ENCODE peak calls at places on chromosome 21, in four cellular contexts. S is CD4-positive, alpha-beta T cell; I is PC-9; L is sigmoid colon. O is an unnamed sample.

GRCh38 chr21:17848228-17848627 is 29.1 kb upstream of the C21orf91 start:
- DNase-seq in S (no peak), I (peak), L (peak), O (no peak)

GRCh38 chr21:34845521-34846213 is 176.9 kb downstream of the CLIC6 start:
- DNase-seq in S (no peak), I (peak), L (no peak), O (no peak)

GRCh38 chr21:29155118-29155932 is 24.9 kb downstream of the MAP3K7CL start:
- DNase-seq in S (no peak), I (peak), L (peak), O (no peak)

GRCh38 chr21:34801519-34802132 is 132.8 kb downstream of the CLIC6 start:
- DNase-seq in S (no peak), I (no peak), L (no peak), O (no peak)

GRCh38 chr21:33451634-33452071 is 28.1 kb downstream of the TMEM50B start:
- DNase-seq in S (no peak), I (no peak), L (no peak), O (no peak)

GRCh38 chr21:37525810-37526209 is 159.2 kb downstream of the DYRK1A start:
- DNase-seq in S (no peak), I (no peak), L (no peak), O (no peak)

GRCh38 chr21:30257773-30258172 is 25.0 kb downstream of the KRTAP24-1 start:
- DNase-seq in S (no peak), I (peak), L (no peak), O (no peak)

GRCh38 chr21:33254766-33255165 is 11.4 kb upstream of the IL10RB start:
- DNase-seq in S (no peak), I (no peak), L (no peak), O (no peak)

GRCh38 chr21:40759061-40759460 is 87.9 kb downstream of the DSCAM start:
- DNase-seq in S (no peak), I (no peak), L (no peak), O (no peak)

GRCh38 chr21:34592573-34592972 is 22.3 kb downstream of the RCAN1 start:
- DNase-seq in S (no peak), I (no peak), L (no peak), O (no peak)

GRCh38 chr21:33968082-33968997 is 52.7 kb upstream of the ATP5PO start:
- DNase-seq in S (no peak), I (no peak), L (no peak), O (peak)

GRCh38 chr21:33028759-33029511 is 3.2 kb downstream of the OLIG2 start:
- DNase-seq in S (peak), I (no peak), L (peak), O (no peak)

GRCh38 chr21:24824209-24824608 is 783.1 kb downstream of the MRPL39 start:
- DNase-seq in S (no peak), I (no peak), L (no peak), O (no peak)

GRCh38 chr21:9735421-9735961 is 785.9 kb upstream of the TPTE start:
- DNase-seq in S (no peak), I (no peak), L (no peak), O (peak)

GRCh38 chr21:34594566-34595234 is 20.2 kb downstream of the RCAN1 start:
- DNase-seq in S (no peak), I (no peak), L (no peak), O (peak)

GRCh38 chr21:38917045-38917774 is 111.5 kb downstream of the ETS2 start:
- DNase-seq in S (no peak), I (no peak), L (peak), O (peak)

GRCh38 chr21:21165063-21165645 is 166.9 kb downstream of the NCAM2 start:
- DNase-seq in S (no peak), I (no peak), L (no peak), O (no peak)

GRCh38 chr21:46646541-46647154 is 11.2 kb downstream of the PRMT2 start:
- DNase-seq in S (no peak), I (no peak), L (no peak), O (no peak)

GRCh38 chr21:17711896-17712295 is 99.2 kb upstream of the BTG3 start:
- DNase-seq in S (no peak), I (no peak), L (no peak), O (no peak)

GRCh38 chr21:32611471-32611997 is 643 bp downstream of the CFAP298 start:
- DNase-seq in S (peak), I (peak), L (no peak), O (no peak)

GRCh38 chr21:20882462-20883415 is 115.5 kb upstream of the NCAM2 start:
- DNase-seq in S (no peak), I (peak), L (no peak), O (no peak)

GRCh38 chr21:34511787-34512451 is at the start of gene KCNE1:
- DNase-seq in S (no peak), I (no peak), L (peak), O (no peak)

DNA sequence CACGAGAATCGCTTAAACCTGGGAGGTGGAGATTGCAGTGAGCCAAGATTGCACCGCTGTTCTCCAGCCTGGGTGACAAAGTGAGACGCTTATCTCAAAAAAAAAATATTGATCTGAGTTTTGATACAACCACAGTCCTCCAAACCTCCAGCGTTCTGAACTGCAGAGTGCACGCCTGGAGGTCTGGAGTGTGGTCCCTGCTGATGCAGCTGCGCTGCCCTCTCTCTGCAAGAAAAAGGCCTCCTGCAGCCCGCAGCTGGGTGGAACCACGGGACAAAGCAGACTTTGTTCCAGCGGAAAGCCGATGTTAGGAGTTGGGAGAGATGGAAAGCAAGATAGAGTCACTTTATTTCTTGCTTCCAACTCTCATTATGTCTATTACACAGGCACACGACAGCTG is 144.9 kb upstream of the SOD1 start:
- DNase-seq in S (no peak), I (no peak), L (no peak), O (no peak)
- TF ChIP-seq CTCF in S (no peak), I (no peak), L (no peak), O (no peak)

DNA sequence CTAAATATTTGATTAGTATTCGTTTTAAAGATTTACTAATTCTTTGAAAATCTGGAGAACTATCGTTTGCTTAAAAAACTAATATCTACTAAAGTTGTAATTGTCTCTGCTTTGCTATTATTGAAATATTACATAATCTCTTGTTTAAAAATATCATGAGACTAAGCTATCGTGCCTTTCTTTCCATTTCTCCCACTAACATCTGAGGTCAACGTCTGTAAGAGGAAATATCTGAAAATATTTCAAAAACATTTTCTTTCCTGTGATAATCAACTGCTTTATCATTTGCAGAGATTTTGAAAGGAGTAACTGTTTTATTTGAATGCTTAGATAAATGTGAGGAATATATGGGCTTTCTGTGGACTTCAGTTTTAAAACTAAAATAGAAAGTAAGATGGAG is 694.1 kb downstream of the USP25 start:
- DNase-seq in S (no peak), I (no peak), L (no peak), O (no peak)
- H3K27ac ChIP-seq in S (no peak), I (no peak), L (peak), O (peak)

DNA sequence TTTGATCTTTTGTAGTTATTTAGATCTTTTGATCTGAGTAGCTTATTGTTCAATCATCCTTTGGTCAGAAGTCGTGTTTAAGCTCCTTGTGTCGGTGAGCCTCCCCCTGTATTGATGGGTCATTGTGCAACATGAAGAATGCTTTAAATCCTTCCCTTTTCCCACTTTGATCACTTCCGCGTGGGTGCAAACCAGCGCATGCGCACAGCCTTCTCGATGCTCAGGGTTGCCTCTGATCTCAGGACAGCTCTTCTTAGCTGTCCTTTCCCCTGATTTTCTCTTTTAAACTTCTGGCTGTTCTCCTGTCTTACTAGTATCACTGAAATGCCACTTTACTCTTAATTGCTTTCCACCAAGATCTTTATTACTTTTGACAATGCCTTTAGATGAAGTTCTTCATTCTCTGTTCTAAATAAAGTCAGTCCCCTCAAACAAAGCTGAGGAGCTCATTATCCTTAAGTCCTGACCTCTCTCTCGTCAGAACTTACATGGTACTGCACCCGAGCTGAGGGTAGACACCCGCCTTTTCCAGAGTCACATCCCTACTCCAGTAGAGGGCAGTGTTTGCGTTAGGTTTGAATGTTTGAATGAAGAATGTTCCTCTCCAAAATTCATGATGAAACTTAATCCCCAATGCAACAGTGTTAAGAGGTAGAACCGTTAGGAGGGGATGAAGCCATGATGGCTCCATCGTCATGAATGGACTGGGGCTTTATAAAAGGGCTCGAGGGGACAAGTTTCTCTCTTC is 547.9 kb upstream of the TMPRSS15 start:
- DNase-seq in S (no peak), I (no peak), L (no peak), O (no peak)
- TF ChIP-seq CTCF in S (no peak), I (peak), L (no peak), O (no peak)

DNA sequence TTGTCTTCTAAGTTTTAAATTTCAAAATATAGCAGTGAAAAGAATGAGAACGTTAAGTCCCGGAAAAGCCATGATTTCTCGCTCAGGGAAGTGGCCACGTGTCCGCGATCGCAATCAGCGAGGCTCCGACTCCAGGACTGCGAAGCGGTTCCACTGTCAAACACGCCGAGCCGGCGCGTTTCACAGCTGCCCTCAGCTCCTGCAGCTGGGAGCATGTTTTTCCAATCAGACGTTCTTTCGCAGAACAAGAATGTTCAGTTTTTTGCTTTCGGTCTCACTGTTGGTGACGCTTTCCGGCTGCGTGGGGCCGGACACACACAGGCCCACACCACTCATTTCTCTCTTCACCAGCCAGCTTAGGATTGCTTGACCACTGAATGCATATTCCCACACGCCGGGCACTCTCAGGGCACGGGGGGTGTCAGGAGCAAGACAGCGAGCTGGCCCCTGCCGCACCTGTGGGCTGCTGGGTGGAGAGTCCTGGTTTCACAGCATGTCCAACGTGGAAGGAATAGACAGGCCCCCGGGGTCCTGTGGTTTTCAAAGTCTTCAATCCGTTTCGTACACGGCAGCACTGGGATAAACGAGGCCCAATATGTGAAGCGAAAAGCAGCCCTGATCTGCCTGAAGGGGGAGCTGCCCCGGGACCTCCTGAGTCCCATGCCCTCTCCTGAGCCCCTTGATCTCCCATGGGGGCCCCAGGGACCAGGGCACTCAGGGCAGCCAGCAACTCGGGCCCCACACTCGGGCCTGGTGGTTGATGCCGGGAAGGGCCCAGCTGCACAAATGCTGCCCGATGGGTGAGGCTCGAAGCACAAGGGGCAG is 47.3 kb upstream of the COL18A1 start:
- DNase-seq in S (no peak), I (no peak), L (peak), O (no peak)
- H3K27ac ChIP-seq in S (no peak), I (no peak), L (peak), O (peak)

GRCh38 chr21:26050857-26051256 is 119.7 kb downstream of the APP start:
- DNase-seq in S (no peak), I (no peak), L (no peak), O (no peak)

GRCh38 chr21:26047279-26047967 is 123.1 kb downstream of the APP start:
- DNase-seq in S (no peak), I (no peak), L (no peak), O (no peak)

GRCh38 chr21:26055010-26055409 is 115.6 kb downstream of the APP start:
- DNase-seq in S (no peak), I (no peak), L (no peak), O (no peak)

GRCh38 chr21:26043891-26044290 is 126.7 kb downstream of the APP start:
- DNase-seq in S (no peak), I (no peak), L (no peak), O (no peak)

GRCh38 chr21:26049803-26050202 is 120.8 kb downstream of the APP start:
- DNase-seq in S (no peak), I (no peak), L (no peak), O (no peak)
- TF ChIP-seq CTCF in S (no peak), I (no peak), L (no peak), O (no peak)

DNA sequence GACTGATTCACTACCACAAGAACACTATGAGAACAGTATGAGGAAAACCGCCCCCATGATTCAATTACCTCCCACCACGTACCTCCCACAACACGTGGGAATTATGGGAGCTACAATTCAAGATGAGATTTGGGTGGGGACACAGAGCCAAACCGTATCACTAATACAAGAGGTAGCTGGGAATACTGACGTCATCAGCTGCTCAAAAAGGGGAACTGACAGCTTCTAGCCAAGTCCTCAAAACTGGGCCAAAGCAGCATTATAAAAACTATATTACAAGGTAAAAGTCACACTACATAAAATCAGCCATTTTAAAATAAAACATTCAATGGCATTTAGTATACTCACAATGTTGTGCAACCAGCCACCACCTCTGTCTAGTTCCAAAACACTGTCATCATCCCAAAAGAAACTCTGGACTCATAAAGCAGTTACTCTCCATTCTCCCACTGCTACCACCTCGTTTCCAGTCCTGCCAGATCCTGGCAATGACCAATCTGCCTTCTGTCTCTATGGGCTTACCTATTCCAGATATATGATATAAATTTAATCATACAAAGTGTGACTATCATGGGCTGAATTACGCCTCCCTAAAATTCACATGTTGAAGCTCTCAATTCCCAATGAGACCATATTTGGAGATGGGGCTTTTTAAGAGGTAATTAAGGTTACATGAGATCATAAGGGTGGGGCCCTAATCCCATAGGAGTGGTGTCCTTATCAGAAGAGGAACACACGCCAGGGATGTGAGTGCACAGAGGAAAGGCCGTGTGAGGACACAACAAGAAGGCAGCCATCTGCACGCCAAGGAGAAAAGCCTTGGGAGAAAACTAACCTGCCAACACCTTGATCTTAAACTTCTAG is 192.1 kb downstream of the SETD4 start:
- DNase-seq in S (no peak), I (no peak), L (no peak), O (no peak)
- H3K27ac ChIP-seq in S (no peak), I (no peak), L (no peak), O (no peak)

GRCh38 chr21:41933259-41934079 is 20.3 kb downstream of the C2CD2 start:
- DNase-seq in S (no peak), I (peak), L (peak), O (no peak)
- TF ChIP-seq CTCF in S (no peak), I (no peak), L (no peak), O (no peak)

GRCh38 chr21:44814498-44815023 is 3.3 kb downstream of the SUMO3 start:
- DNase-seq in S (no peak), I (no peak), L (peak), O (no peak)
- H3K27ac ChIP-seq in S (no peak), I (no peak), L (no peak), O (no peak)

O was measured in vagina.